ENCODE peak calls at places on chromosomes 7 and 10, in five cellular contexts. K, J, F, U and Q are unnamed samples.

GRCh38 chr7:2015251-2015871 is 217.4 kb downstream of the MAD1L1 start:
- DNase-seq in K (no peak), J (no peak), F (no peak), U (no peak), Q (no peak)

GRCh38 chr7:12728192-12728538 is 40.7 kb downstream of the ARL4A start:
- DNase-seq in K (no peak), J (no peak), F (no peak), U (no peak), Q (no peak)

GRCh38 chr10:91745086-91745831 is 53.0 kb upstream of the TNKS2 start:
- DNase-seq in K (no peak), J (no peak), F (no peak), U (no peak), Q (no peak)

GRCh38 chr7:50068026-50068425 is 25.0 kb downstream of the ZPBP start:
- DNase-seq in K (no peak), J (no peak), F (no peak), U (no peak), Q (no peak)

GRCh38 chr10:5581670-5582566 is 57.2 kb downstream of the CALML3 start:
- DNase-seq in K (peak), J (no peak), F (no peak), U (no peak), Q (no peak)

GRCh38 chr7:151349507-151349853 is 7.9 kb downstream of the NUB1 start:
- DNase-seq in K (no peak), J (no peak), F (no peak), U (no peak), Q (no peak)

GRCh38 chr10:112985701-112986510 is 35.9 kb downstream of the TCF7L2 start:
- DNase-seq in K (no peak), J (no peak), F (no peak), U (no peak), Q (peak)

GRCh38 chr7:117014673-117015133 is 61.4 kb downstream of the ST7 start:
- DNase-seq in K (no peak), J (no peak), F (no peak), U (no peak), Q (no peak)

GRCh38 chr10:69324583-69324982 is 46.3 kb downstream of the HK1 start:
- DNase-seq in K (no peak), J (no peak), F (no peak), U (no peak), Q (no peak)

GRCh38 chr10:132383026-132383565 is 13.9 kb upstream of the PWWP2B start:
- DNase-seq in K (no peak), J (no peak), F (no peak), U (no peak), Q (no peak)

GRCh38 chr7:124791426-124791825 is 25.8 kb upstream of the GPR37 start:
- DNase-seq in K (no peak), J (no peak), F (no peak), U (no peak), Q (no peak)

GRCh38 chr7:37410305-37411209 is 38.1 kb downstream of the ELMO1 start:
- DNase-seq in K (no peak), J (no peak), F (no peak), U (no peak), Q (no peak)

GRCh38 chr7:116195451-116195850 is 14.9 kb upstream of the TES start:
- DNase-seq in K (no peak), J (no peak), F (no peak), U (no peak), Q (no peak)

GRCh38 chr10:28179490-28180099 is 123.3 kb downstream of the MPP7 start:
- DNase-seq in K (peak), J (peak), F (peak), U (peak), Q (no peak)

GRCh38 chr7:157627646-157628045 is 290.8 kb downstream of the DNAJB6 start:
- DNase-seq in K (no peak), J (no peak), F (no peak), U (no peak), Q (no peak)